ENCODE peak calls at places on chromosomes 16 and 17, in four cellular contexts. One of them, this sample, is unnamed.

GRCh38 chr17:33531311-33531710 is 238.2 kb upstream of the ASIC2 start:
- DNase-seq in activated T-cell treated with anti-CD3 and anti-CD28 coated beads for 24 hours: no peak
- DNase-seq in memory B cell: no peak
- DNase-seq in skeletal muscle cell: no peak
- DNase-seq in this sample: no peak

GRCh38 chr16:920722-921121 is 50.1 kb downstream of the LMF1 start:
- DNase-seq in skeletal muscle cell: peak; percentile 8
- DNase-seq in activated T-cell treated with anti-CD3 and anti-CD28 coated beads for 24 hours: no peak
- DNase-seq in memory B cell: no peak
- DNase-seq in this sample: no peak

GRCh38 chr16:54957403-54957802 is 26.7 kb downstream of the IRX5 start:
- DNase-seq in memory B cell: no peak
- DNase-seq in skeletal muscle cell: no peak
- DNase-seq in activated T-cell treated with anti-CD3 and anti-CD28 coated beads for 24 hours: no peak
- DNase-seq in this sample: no peak

GRCh38 chr17:29592850-29593545 is at the start of gene ANKRD13B:
- DNase-seq in activated T-cell treated with anti-CD3 and anti-CD28 coated beads for 24 hours: no peak
- DNase-seq in skeletal muscle cell: no peak
- DNase-seq in memory B cell: peak; percentile 59
- DNase-seq in this sample: no peak

GRCh38 chr17:35052240-35052608 is 11.3 kb downstream of the RFFL start:
- DNase-seq in skeletal muscle cell: peak; percentile 36
- DNase-seq in activated T-cell treated with anti-CD3 and anti-CD28 coated beads for 24 hours: no peak
- DNase-seq in memory B cell: no peak
- DNase-seq in this sample: no peak

GRCh38 chr16:62079236-62079635 is 43.0 kb upstream of the CDH8 start:
- DNase-seq in skeletal muscle cell: no peak
- DNase-seq in memory B cell: no peak
- DNase-seq in activated T-cell treated with anti-CD3 and anti-CD28 coated beads for 24 hours: no peak
- DNase-seq in this sample: no peak

GRCh38 chr17:8047769-8048110 is 8.9 kb downstream of the ALOX15B start:
- DNase-seq in activated T-cell treated with anti-CD3 and anti-CD28 coated beads for 24 hours: no peak
- DNase-seq in memory B cell: no peak
- DNase-seq in skeletal muscle cell: no peak
- DNase-seq in this sample: no peak

GRCh38 chr16:89261691-89262563 is 44.4 kb downstream of the ZNF778 start:
- DNase-seq in activated T-cell treated with anti-CD3 and anti-CD28 coated beads for 24 hours: no peak
- DNase-seq in skeletal muscle cell: no peak
- DNase-seq in memory B cell: no peak
- DNase-seq in this sample: no peak

GRCh38 chr17:75318211-75318610 is 29.0 kb upstream of the SLC25A19 start:
- DNase-seq in activated T-cell treated with anti-CD3 and anti-CD28 coated beads for 24 hours: no peak
- DNase-seq in memory B cell: no peak
- DNase-seq in skeletal muscle cell: no peak
- DNase-seq in this sample: no peak

GRCh38 chr17:76968707-76969597 is 100.7 kb downstream of the MGAT5B start:
- DNase-seq in memory B cell: peak; percentile 67
- DNase-seq in skeletal muscle cell: no peak
- DNase-seq in activated T-cell treated with anti-CD3 and anti-CD28 coated beads for 24 hours: peak; percentile 23
- DNase-seq in this sample: no peak

GRCh38 chr17:74281799-74282198 is 7.8 kb downstream of the DNAI2 start:
- DNase-seq in activated T-cell treated with anti-CD3 and anti-CD28 coated beads for 24 hours: no peak
- DNase-seq in skeletal muscle cell: no peak
- DNase-seq in memory B cell: no peak
- DNase-seq in this sample: no peak

GRCh38 chr17:68346448-68346847 is 55.2 kb downstream of the ARSG start:
- DNase-seq in skeletal muscle cell: no peak
- DNase-seq in memory B cell: peak; percentile 55
- DNase-seq in activated T-cell treated with anti-CD3 and anti-CD28 coated beads for 24 hours: peak; percentile 44
- DNase-seq in this sample: peak; percentile 72